ENCODE peak calls at places on chromosomes 5 and 9, in eight cellular contexts. R, Q, N, K, M, P, V and G are unnamed samples.

GRCh38 chr9:21381752-21382339 is 3.4 kb downstream of the IFNA2 start:
- DNase-seq in R (no peak), Q (no peak), N (no peak), K (peak), M (no peak), P (no peak), V (peak), G (no peak)

GRCh38 chr5:135533794-135534193 is 2.0 kb downstream of the NEUROG1 start:
- DNase-seq in R (no peak), Q (no peak), N (no peak), K (no peak), M (no peak), P (no peak), V (no peak), G (no peak)

GRCh38 chr9:97310023-97310422 is 2.6 kb downstream of the CCDC180 start:
- DNase-seq in R (no peak), Q (no peak), N (no peak), K (no peak), M (no peak), P (no peak), V (no peak), G (no peak)

GRCh38 chr5:31329722-31330121 is 136.2 kb downstream of the CDH6 start:
- DNase-seq in R (no peak), Q (no peak), N (no peak), K (no peak), M (no peak), P (no peak), V (no peak), G (no peak)

GRCh38 chr5:673837-674629 is 19.1 kb downstream of the TPPP start:
- DNase-seq in R (no peak), Q (no peak), N (no peak), K (no peak), M (no peak), P (no peak), V (no peak), G (no peak)

GRCh38 chr9:82209797-82210470 is 221.4 kb downstream of the SPATA31D1 start:
- DNase-seq in R (no peak), Q (no peak), N (no peak), K (no peak), M (no peak), P (no peak), V (no peak), G (no peak)

GRCh38 chr5:82861705-82862104 is 215.5 kb downstream of the TMEM167A start:
- DNase-seq in R (no peak), Q (no peak), N (no peak), K (no peak), M (no peak), P (no peak), V (no peak), G (no peak)

GRCh38 chr5:18113724-18114123 is 479.5 kb downstream of the TAF11L14 start:
- DNase-seq in R (no peak), Q (no peak), N (no peak), K (no peak), M (no peak), P (no peak), V (no peak), G (peak)

GRCh38 chr5:179344301-179345178 is 721 bp downstream of the ADAMTS2 start:
- DNase-seq in R (peak), Q (no peak), N (no peak), K (no peak), M (peak), P (no peak), V (no peak), G (no peak)

GRCh38 chr5:38468202-38468656 is 88.2 kb downstream of the LIFR start:
- DNase-seq in R (no peak), Q (no peak), N (peak), K (no peak), M (no peak), P (peak), V (peak), G (no peak)

GRCh38 chr5:57493034-57493433 is 10.4 kb upstream of the ACTBL2 start:
- DNase-seq in R (no peak), Q (no peak), N (no peak), K (no peak), M (no peak), P (peak), V (no peak), G (no peak)

GRCh38 chr5:164202338-164202737 is 696.9 kb downstream of the MAT2B start:
- DNase-seq in R (no peak), Q (no peak), N (no peak), K (no peak), M (no peak), P (peak), V (no peak), G (no peak)

GRCh38 chr9:133986061-133986460 is 6.1 kb downstream of the VAV2 start:
- DNase-seq in R (no peak), Q (no peak), N (no peak), K (no peak), M (no peak), P (no peak), V (no peak), G (no peak)

GRCh38 chr9:106534800-106535199 is 328.2 kb upstream of the ZNF462 start:
- DNase-seq in R (no peak), Q (no peak), N (no peak), K (no peak), M (no peak), P (no peak), V (no peak), G (no peak)

GRCh38 chr5:60018091-60018490 is 124.6 kb upstream of the PDE4D start:
- DNase-seq in R (no peak), Q (no peak), N (no peak), K (no peak), M (no peak), P (no peak), V (no peak), G (no peak)

GRCh38 chr9:35852267-35852815 is 17.9 kb downstream of the OR13J1 start:
- DNase-seq in R (no peak), Q (no peak), N (no peak), K (no peak), M (no peak), P (no peak), V (no peak), G (no peak)

GRCh38 chr5:90689064-90689463 is 130.5 kb downstream of the ADGRV1 start:
- DNase-seq in R (no peak), Q (no peak), N (no peak), K (no peak), M (peak), P (no peak), V (no peak), G (no peak)

GRCh38 chr5:38878391-38879090 is 32.7 kb downstream of the OSMR start:
- DNase-seq in R (no peak), Q (no peak), N (no peak), K (no peak), M (no peak), P (no peak), V (no peak), G (no peak)

GRCh38 chr5:176413255-176413565 is 3.1 kb downstream of the CLTB start:
- DNase-seq in R (peak), Q (no peak), N (no peak), K (no peak), M (no peak), P (no peak), V (no peak), G (no peak)
- H3K27ac ChIP-seq in R (no peak), Q (no peak), N (no peak), K (no peak), M (no peak), P (no peak), V (no peak), G (no peak)

DNA sequence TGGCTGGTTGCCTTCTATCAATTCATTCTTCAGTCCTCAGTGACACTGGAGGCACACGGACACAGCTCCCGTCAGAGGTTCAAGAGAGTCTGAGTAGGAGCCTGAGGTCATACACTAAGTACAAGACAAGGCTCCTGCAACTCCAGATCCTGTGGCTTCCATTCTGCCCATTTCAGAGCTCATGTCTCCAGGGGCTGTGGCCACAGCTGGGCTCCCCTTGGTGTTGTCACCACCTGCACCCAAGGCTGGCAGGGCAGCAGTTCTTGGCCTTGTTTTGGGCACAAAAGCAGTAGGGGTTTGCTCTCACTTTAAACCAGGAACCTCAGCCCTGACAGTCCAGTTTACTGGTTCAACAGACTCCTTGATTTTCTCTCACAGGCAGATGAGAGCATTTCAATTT is 189.6 kb downstream of the ICE1 start:
- DNase-seq in R (no peak), Q (no peak), N (no peak), K (no peak), M (no peak), P (no peak), V (no peak), G (no peak)
- TF ChIP-seq POLR2AphosphoS5 in R (no peak), Q (no peak), N (no peak), K (no peak), M (no peak), P (no peak), V (no peak), G (no peak)

GRCh38 chr5:171966964-171967363 is 39.5 kb downstream of the FBXW11 start:
- DNase-seq in R (no peak), Q (no peak), N (no peak), K (no peak), M (no peak), P (no peak), V (no peak), G (no peak)
- H3K9ac ChIP-seq in R (no peak), Q (no peak), N (no peak), K (no peak), M (no peak), P (no peak), V (no peak), G (no peak)

GRCh38 chr9:89698606-89699005 is 93.8 kb downstream of the GADD45G start:
- DNase-seq in R (no peak), Q (no peak), N (no peak), K (no peak), M (no peak), P (no peak), V (no peak), G (no peak)
- H3K27ac ChIP-seq in R (no peak), Q (no peak), N (no peak), K (no peak), M (no peak), P (no peak), V (no peak), G (no peak)

GRCh38 chr5:25641140-25641539 is 996.4 kb upstream of the CDH10 start:
- DNase-seq in R (no peak), Q (no peak), N (no peak), K (no peak), M (no peak), P (no peak), V (no peak), G (no peak)
- TF ChIP-seq POLR2AphosphoS5 in R (no peak), Q (no peak), N (no peak), K (no peak), M (no peak), P (no peak), V (no peak), G (no peak)

GRCh38 chr9:130448771-130449170 is 4.0 kb downstream of the ASS1 start:
- DNase-seq in R (no peak), Q (no peak), N (no peak), K (no peak), M (no peak), P (no peak), V (no peak), G (no peak)

GRCh38 chr9:130445268-130445983 is 665 bp downstream of the ASS1 start:
- DNase-seq in R (no peak), Q (no peak), N (no peak), K (no peak), M (no peak), P (no peak), V (peak), G (no peak)

GRCh38 chr9:130446111-130446861 is 1.5 kb downstream of the ASS1 start:
- DNase-seq in R (peak), Q (no peak), N (no peak), K (no peak), M (peak), P (no peak), V (peak), G (peak)

GRCh38 chr9:130448035-130448624 is 3.4 kb downstream of the ASS1 start:
- DNase-seq in R (no peak), Q (no peak), N (no peak), K (no peak), M (no peak), P (no peak), V (no peak), G (peak)

GRCh38 chr9:130447193-130447816 is 2.5 kb downstream of the ASS1 start:
- DNase-seq in R (no peak), Q (no peak), N (no peak), K (no peak), M (no peak), P (no peak), V (no peak), G (no peak)
- H3K9ac ChIP-seq in R (no peak), Q (no peak), N (no peak), K (no peak), M (peak), P (no peak), V (no peak), G (peak)

GRCh38 chr5:172282277-172283019 is 1.1 kb downstream of the UBTD2 start:
- DNase-seq in R (no peak), Q (no peak), N (no peak), K (no peak), M (no peak), P (peak), V (no peak), G (no peak)

GRCh38 chr5:172284275-172284971 is 859 bp upstream of the UBTD2 start:
- DNase-seq in R (no peak), Q (no peak), N (no peak), K (no peak), M (peak), P (peak), V (no peak), G (no peak)

GRCh38 chr5:172285226-172286143 is 1.9 kb upstream of the UBTD2 start:
- DNase-seq in R (no peak), Q (no peak), N (no peak), K (no peak), M (no peak), P (no peak), V (no peak), G (no peak)

GRCh38 chr5:172283020-172283861 is at the start of gene UBTD2:
- DNase-seq in R (peak), Q (no peak), N (no peak), K (no peak), M (peak), P (peak), V (peak), G (no peak)

DNA sequence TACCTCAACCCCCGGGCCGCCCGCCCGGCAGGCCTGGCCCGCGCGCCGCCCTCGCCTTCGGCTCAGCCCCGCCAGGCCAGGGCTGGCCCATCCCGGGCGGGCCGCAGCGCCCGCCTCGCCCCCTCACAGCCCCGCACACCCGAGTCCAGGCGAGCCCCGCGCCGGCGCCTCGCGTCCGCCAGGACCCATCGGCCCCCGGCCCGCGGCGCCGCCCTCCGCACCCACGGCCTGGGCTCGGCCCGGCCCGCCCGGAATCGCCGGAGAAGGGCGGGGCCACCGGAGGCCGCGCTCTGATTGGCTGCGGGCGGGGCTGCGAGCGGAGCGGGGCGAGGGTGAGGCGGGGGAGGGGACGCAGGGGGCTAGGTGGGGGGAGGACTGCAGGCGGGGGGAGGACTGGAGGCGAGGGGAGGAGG is 304 bp upstream of the UBTD2 start:
- DNase-seq in R (peak), Q (no peak), N (no peak), K (no peak), M (peak), P (peak), V (peak), G (no peak)
- H3K27ac ChIP-seq in R (peak), Q (peak), N (peak), K (peak), M (no peak), P (peak), V (peak), G (peak)